ENCODE peak calls at places on chromosomes 13 and 19, in nine cellular contexts. One of them, this sample, is unnamed.

GRCh38 chr13:40368123-40368891 is 298.1 kb downstream of the FOXO1 start:
- DNase-seq in endothelial cell: no peak
- DNase-seq in psoas muscle: no peak
- DNase-seq in lung microvascular endothelial cell: no peak
- DNase-seq in fibroblast of the conjunctiva: no peak
- DNase-seq in stimulated activated CD4-positive, alpha-beta T cell treated with anti-CD3 and anti-CD28 coated beads, Interleukin-4, amount 100 ng/mL, for 24 hours: no peak
- DNase-seq in posterior cingulate gyrus: no peak
- DNase-seq in activated CD4-positive, alpha-beta T cell treated with anti-CD3 and anti-CD28 coated beads, Interleukin-2, amount 50 U/mL, for 1 hour: no peak
- DNase-seq in T-helper 22 cell: no peak
- DNase-seq in this sample: no peak

GRCh38 chr13:99995503-99996176 is 14.1 kb downstream of the ZIC2 start:
- DNase-seq in endothelial cell: no peak
- DNase-seq in psoas muscle: no peak
- DNase-seq in lung microvascular endothelial cell: no peak
- DNase-seq in fibroblast of the conjunctiva: no peak
- DNase-seq in stimulated activated CD4-positive, alpha-beta T cell treated with anti-CD3 and anti-CD28 coated beads, Interleukin-4, amount 100 ng/mL, for 24 hours: no peak
- DNase-seq in posterior cingulate gyrus: no peak
- DNase-seq in activated CD4-positive, alpha-beta T cell treated with anti-CD3 and anti-CD28 coated beads, Interleukin-2, amount 50 U/mL, for 1 hour: no peak
- DNase-seq in T-helper 22 cell: no peak
- DNase-seq in this sample: no peak

GRCh38 chr13:48210178-48210577 is 22.8 kb upstream of the ITM2B start:
- DNase-seq in endothelial cell: no peak
- DNase-seq in psoas muscle: no peak
- DNase-seq in lung microvascular endothelial cell: peak; percentile 32
- DNase-seq in fibroblast of the conjunctiva: no peak
- DNase-seq in stimulated activated CD4-positive, alpha-beta T cell treated with anti-CD3 and anti-CD28 coated beads, Interleukin-4, amount 100 ng/mL, for 24 hours: no peak
- DNase-seq in posterior cingulate gyrus: no peak
- DNase-seq in activated CD4-positive, alpha-beta T cell treated with anti-CD3 and anti-CD28 coated beads, Interleukin-2, amount 50 U/mL, for 1 hour: no peak
- DNase-seq in T-helper 22 cell: no peak
- DNase-seq in this sample: no peak

GRCh38 chr19:3142292-3142670 is 6.4 kb downstream of the GNA15 start:
- DNase-seq in endothelial cell: no peak
- DNase-seq in psoas muscle: no peak
- DNase-seq in lung microvascular endothelial cell: peak; percentile 90
- DNase-seq in fibroblast of the conjunctiva: peak; percentile 35
- DNase-seq in stimulated activated CD4-positive, alpha-beta T cell treated with anti-CD3 and anti-CD28 coated beads, Interleukin-4, amount 100 ng/mL, for 24 hours: peak; percentile 74
- DNase-seq in posterior cingulate gyrus: peak; percentile 43
- DNase-seq in activated CD4-positive, alpha-beta T cell treated with anti-CD3 and anti-CD28 coated beads, Interleukin-2, amount 50 U/mL, for 1 hour: no peak
- DNase-seq in T-helper 22 cell: peak; percentile 28
- DNase-seq in this sample: peak; percentile 66

GRCh38 chr19:2618611-2619010 is 83.9 kb downstream of the GNG7 start:
- DNase-seq in endothelial cell: no peak
- DNase-seq in psoas muscle: peak; percentile 60
- DNase-seq in lung microvascular endothelial cell: peak; percentile 59
- DNase-seq in fibroblast of the conjunctiva: no peak
- DNase-seq in stimulated activated CD4-positive, alpha-beta T cell treated with anti-CD3 and anti-CD28 coated beads, Interleukin-4, amount 100 ng/mL, for 24 hours: peak; percentile 85
- DNase-seq in posterior cingulate gyrus: no peak
- DNase-seq in activated CD4-positive, alpha-beta T cell treated with anti-CD3 and anti-CD28 coated beads, Interleukin-2, amount 50 U/mL, for 1 hour: peak; percentile 67
- DNase-seq in T-helper 22 cell: peak; percentile 49
- DNase-seq in this sample: peak; percentile 89

GRCh38 chr13:80654638-80655249 is 313.8 kb upstream of the SPRY2 start:
- DNase-seq in endothelial cell: no peak
- DNase-seq in psoas muscle: no peak
- DNase-seq in lung microvascular endothelial cell: no peak
- DNase-seq in fibroblast of the conjunctiva: no peak
- DNase-seq in stimulated activated CD4-positive, alpha-beta T cell treated with anti-CD3 and anti-CD28 coated beads, Interleukin-4, amount 100 ng/mL, for 24 hours: no peak
- DNase-seq in posterior cingulate gyrus: peak; percentile 77
- DNase-seq in activated CD4-positive, alpha-beta T cell treated with anti-CD3 and anti-CD28 coated beads, Interleukin-2, amount 50 U/mL, for 1 hour: no peak
- DNase-seq in T-helper 22 cell: no peak
- DNase-seq in this sample: no peak

GRCh38 chr13:73984949-73985691 is 149.1 kb downstream of the KLF12 start:
- DNase-seq in endothelial cell: no peak
- DNase-seq in psoas muscle: no peak
- DNase-seq in lung microvascular endothelial cell: no peak
- DNase-seq in fibroblast of the conjunctiva: no peak
- DNase-seq in stimulated activated CD4-positive, alpha-beta T cell treated with anti-CD3 and anti-CD28 coated beads, Interleukin-4, amount 100 ng/mL, for 24 hours: peak; percentile 83
- DNase-seq in posterior cingulate gyrus: no peak
- DNase-seq in activated CD4-positive, alpha-beta T cell treated with anti-CD3 and anti-CD28 coated beads, Interleukin-2, amount 50 U/mL, for 1 hour: peak; percentile 79
- DNase-seq in T-helper 22 cell: peak; percentile 68
- DNase-seq in this sample: peak; percentile 69

GRCh38 chr19:54882758-54883157 is 8.7 kb downstream of the FCAR start:
- DNase-seq in endothelial cell: no peak
- DNase-seq in psoas muscle: no peak
- DNase-seq in lung microvascular endothelial cell: no peak
- DNase-seq in fibroblast of the conjunctiva: no peak
- DNase-seq in stimulated activated CD4-positive, alpha-beta T cell treated with anti-CD3 and anti-CD28 coated beads, Interleukin-4, amount 100 ng/mL, for 24 hours: no peak
- DNase-seq in posterior cingulate gyrus: no peak
- DNase-seq in activated CD4-positive, alpha-beta T cell treated with anti-CD3 and anti-CD28 coated beads, Interleukin-2, amount 50 U/mL, for 1 hour: no peak
- DNase-seq in T-helper 22 cell: no peak
- DNase-seq in this sample: no peak

GRCh38 chr19:1945899-1946298 is 4.9 kb downstream of the CSNK1G2 start:
- DNase-seq in endothelial cell: peak; percentile 72
- DNase-seq in psoas muscle: peak; percentile 49
- DNase-seq in lung microvascular endothelial cell: peak; percentile 23
- DNase-seq in fibroblast of the conjunctiva: no peak
- DNase-seq in stimulated activated CD4-positive, alpha-beta T cell treated with anti-CD3 and anti-CD28 coated beads, Interleukin-4, amount 100 ng/mL, for 24 hours: peak; percentile 32
- DNase-seq in posterior cingulate gyrus: peak; percentile 84
- DNase-seq in activated CD4-positive, alpha-beta T cell treated with anti-CD3 and anti-CD28 coated beads, Interleukin-2, amount 50 U/mL, for 1 hour: no peak
- DNase-seq in T-helper 22 cell: no peak
- DNase-seq in this sample: peak; percentile 44

GRCh38 chr19:39192846-39193245 is 3.9 kb upstream of the NCCRP1 start:
- DNase-seq in endothelial cell: no peak
- DNase-seq in psoas muscle: no peak
- DNase-seq in lung microvascular endothelial cell: no peak
- DNase-seq in fibroblast of the conjunctiva: no peak
- DNase-seq in stimulated activated CD4-positive, alpha-beta T cell treated with anti-CD3 and anti-CD28 coated beads, Interleukin-4, amount 100 ng/mL, for 24 hours: no peak
- DNase-seq in posterior cingulate gyrus: no peak
- DNase-seq in activated CD4-positive, alpha-beta T cell treated with anti-CD3 and anti-CD28 coated beads, Interleukin-2, amount 50 U/mL, for 1 hour: no peak
- DNase-seq in T-helper 22 cell: no peak
- DNase-seq in this sample: no peak

GRCh38 chr13:111915104-111915551 is 151.8 kb upstream of the SOX1 start:
- DNase-seq in endothelial cell: no peak
- DNase-seq in psoas muscle: no peak
- DNase-seq in lung microvascular endothelial cell: no peak
- DNase-seq in fibroblast of the conjunctiva: no peak
- DNase-seq in stimulated activated CD4-positive, alpha-beta T cell treated with anti-CD3 and anti-CD28 coated beads, Interleukin-4, amount 100 ng/mL, for 24 hours: no peak
- DNase-seq in posterior cingulate gyrus: peak; percentile 70
- DNase-seq in activated CD4-positive, alpha-beta T cell treated with anti-CD3 and anti-CD28 coated beads, Interleukin-2, amount 50 U/mL, for 1 hour: no peak
- DNase-seq in T-helper 22 cell: no peak
- DNase-seq in this sample: no peak

GRCh38 chr13:98019186-98019585 is 65.7 kb downstream of the IPO5 start:
- DNase-seq in endothelial cell: no peak
- DNase-seq in psoas muscle: no peak
- DNase-seq in lung microvascular endothelial cell: no peak
- DNase-seq in fibroblast of the conjunctiva: no peak
- DNase-seq in stimulated activated CD4-positive, alpha-beta T cell treated with anti-CD3 and anti-CD28 coated beads, Interleukin-4, amount 100 ng/mL, for 24 hours: no peak
- DNase-seq in posterior cingulate gyrus: no peak
- DNase-seq in activated CD4-positive, alpha-beta T cell treated with anti-CD3 and anti-CD28 coated beads, Interleukin-2, amount 50 U/mL, for 1 hour: no peak
- DNase-seq in T-helper 22 cell: no peak
- DNase-seq in this sample: no peak

GRCh38 chr13:44013666-44014291 is 134.1 kb downstream of the LACC1 start:
- DNase-seq in endothelial cell: no peak
- DNase-seq in psoas muscle: no peak
- DNase-seq in lung microvascular endothelial cell: peak; percentile 90
- DNase-seq in fibroblast of the conjunctiva: peak; percentile 22
- DNase-seq in stimulated activated CD4-positive, alpha-beta T cell treated with anti-CD3 and anti-CD28 coated beads, Interleukin-4, amount 100 ng/mL, for 24 hours: no peak
- DNase-seq in posterior cingulate gyrus: no peak
- DNase-seq in activated CD4-positive, alpha-beta T cell treated with anti-CD3 and anti-CD28 coated beads, Interleukin-2, amount 50 U/mL, for 1 hour: no peak
- DNase-seq in T-helper 22 cell: no peak
- DNase-seq in this sample: no peak

GRCh38 chr13:20182231-20182846 is 10.4 kb downstream of the GJB2 start:
- DNase-seq in endothelial cell: peak; percentile 61
- DNase-seq in psoas muscle: no peak
- DNase-seq in lung microvascular endothelial cell: peak; percentile 81
- DNase-seq in fibroblast of the conjunctiva: peak; percentile 66
- DNase-seq in stimulated activated CD4-positive, alpha-beta T cell treated with anti-CD3 and anti-CD28 coated beads, Interleukin-4, amount 100 ng/mL, for 24 hours: peak; percentile 62
- DNase-seq in posterior cingulate gyrus: no peak
- DNase-seq in activated CD4-positive, alpha-beta T cell treated with anti-CD3 and anti-CD28 coated beads, Interleukin-2, amount 50 U/mL, for 1 hour: peak; percentile 35
- DNase-seq in T-helper 22 cell: no peak
- DNase-seq in this sample: peak; percentile 36

GRCh38 chr13:96780105-96780504 is 214.2 kb downstream of the OXGR1 start:
- DNase-seq in endothelial cell: no peak
- DNase-seq in psoas muscle: no peak
- DNase-seq in lung microvascular endothelial cell: no peak
- DNase-seq in fibroblast of the conjunctiva: peak; percentile 38
- DNase-seq in stimulated activated CD4-positive, alpha-beta T cell treated with anti-CD3 and anti-CD28 coated beads, Interleukin-4, amount 100 ng/mL, for 24 hours: no peak
- DNase-seq in posterior cingulate gyrus: no peak
- DNase-seq in activated CD4-positive, alpha-beta T cell treated with anti-CD3 and anti-CD28 coated beads, Interleukin-2, amount 50 U/mL, for 1 hour: no peak
- DNase-seq in T-helper 22 cell: no peak
- DNase-seq in this sample: no peak

GRCh38 chr19:4851551-4852290 is 15.7 kb downstream of the PLIN3 start:
- DNase-seq in endothelial cell: peak; percentile 84
- DNase-seq in psoas muscle: peak; percentile 79
- DNase-seq in lung microvascular endothelial cell: peak; percentile 37
- DNase-seq in fibroblast of the conjunctiva: no peak
- DNase-seq in stimulated activated CD4-positive, alpha-beta T cell treated with anti-CD3 and anti-CD28 coated beads, Interleukin-4, amount 100 ng/mL, for 24 hours: peak; percentile 83
- DNase-seq in posterior cingulate gyrus: peak; percentile 92
- DNase-seq in activated CD4-positive, alpha-beta T cell treated with anti-CD3 and anti-CD28 coated beads, Interleukin-2, amount 50 U/mL, for 1 hour: peak; percentile 77
- DNase-seq in T-helper 22 cell: peak; percentile 51
- DNase-seq in this sample: peak; percentile 85

GRCh38 chr19:14070268-14071050 is 2.1 kb upstream of the MISP3 start:
- DNase-seq in endothelial cell: no peak
- DNase-seq in psoas muscle: no peak
- DNase-seq in lung microvascular endothelial cell: no peak
- DNase-seq in fibroblast of the conjunctiva: no peak
- DNase-seq in stimulated activated CD4-positive, alpha-beta T cell treated with anti-CD3 and anti-CD28 coated beads, Interleukin-4, amount 100 ng/mL, for 24 hours: no peak
- DNase-seq in posterior cingulate gyrus: no peak
- DNase-seq in activated CD4-positive, alpha-beta T cell treated with anti-CD3 and anti-CD28 coated beads, Interleukin-2, amount 50 U/mL, for 1 hour: no peak
- DNase-seq in T-helper 22 cell: no peak
- DNase-seq in this sample: no peak

GRCh38 chr13:25881946-25882574 is 169.8 kb downstream of the SHISA2 start:
- DNase-seq in endothelial cell: no peak
- DNase-seq in psoas muscle: no peak
- DNase-seq in lung microvascular endothelial cell: no peak
- DNase-seq in fibroblast of the conjunctiva: peak; percentile 34
- DNase-seq in stimulated activated CD4-positive, alpha-beta T cell treated with anti-CD3 and anti-CD28 coated beads, Interleukin-4, amount 100 ng/mL, for 24 hours: no peak
- DNase-seq in posterior cingulate gyrus: no peak
- DNase-seq in activated CD4-positive, alpha-beta T cell treated with anti-CD3 and anti-CD28 coated beads, Interleukin-2, amount 50 U/mL, for 1 hour: no peak
- DNase-seq in T-helper 22 cell: no peak
- DNase-seq in this sample: no peak

GRCh38 chr13:109144693-109145437 is 515.5 kb downstream of the MYO16 start:
- DNase-seq in endothelial cell: no peak
- DNase-seq in psoas muscle: no peak
- DNase-seq in lung microvascular endothelial cell: no peak
- DNase-seq in fibroblast of the conjunctiva: no peak
- DNase-seq in stimulated activated CD4-positive, alpha-beta T cell treated with anti-CD3 and anti-CD28 coated beads, Interleukin-4, amount 100 ng/mL, for 24 hours: no peak
- DNase-seq in posterior cingulate gyrus: no peak
- DNase-seq in activated CD4-positive, alpha-beta T cell treated with anti-CD3 and anti-CD28 coated beads, Interleukin-2, amount 50 U/mL, for 1 hour: no peak
- DNase-seq in T-helper 22 cell: no peak
- DNase-seq in this sample: no peak

GRCh38 chr13:111216166-111216960 is 101.3 kb downstream of the ARHGEF7 start:
- DNase-seq in endothelial cell: no peak
- DNase-seq in psoas muscle: peak; percentile 43
- DNase-seq in lung microvascular endothelial cell: peak; percentile 36
- DNase-seq in fibroblast of the conjunctiva: no peak
- DNase-seq in stimulated activated CD4-positive, alpha-beta T cell treated with anti-CD3 and anti-CD28 coated beads, Interleukin-4, amount 100 ng/mL, for 24 hours: peak; percentile 44
- DNase-seq in posterior cingulate gyrus: no peak
- DNase-seq in activated CD4-positive, alpha-beta T cell treated with anti-CD3 and anti-CD28 coated beads, Interleukin-2, amount 50 U/mL, for 1 hour: peak; percentile 45
- DNase-seq in T-helper 22 cell: no peak
- DNase-seq in this sample: peak; percentile 54

GRCh38 chr19:12838182-12838890 is at the start of gene MAST1:
- DNase-seq in endothelial cell: peak; percentile 68
- DNase-seq in psoas muscle: peak; percentile 24
- DNase-seq in lung microvascular endothelial cell: peak; percentile 22
- DNase-seq in fibroblast of the conjunctiva: no peak
- DNase-seq in stimulated activated CD4-positive, alpha-beta T cell treated with anti-CD3 and anti-CD28 coated beads, Interleukin-4, amount 100 ng/mL, for 24 hours: peak; percentile 34
- DNase-seq in posterior cingulate gyrus: peak; percentile 90
- DNase-seq in activated CD4-positive, alpha-beta T cell treated with anti-CD3 and anti-CD28 coated beads, Interleukin-2, amount 50 U/mL, for 1 hour: peak; percentile 50
- DNase-seq in T-helper 22 cell: no peak
- DNase-seq in this sample: peak; percentile 73

GRCh38 chr13:101181076-101181685 is 235.1 kb downstream of the NALCN start:
- DNase-seq in endothelial cell: no peak
- DNase-seq in psoas muscle: no peak
- DNase-seq in lung microvascular endothelial cell: no peak
- DNase-seq in fibroblast of the conjunctiva: no peak
- DNase-seq in stimulated activated CD4-positive, alpha-beta T cell treated with anti-CD3 and anti-CD28 coated beads, Interleukin-4, amount 100 ng/mL, for 24 hours: no peak
- DNase-seq in posterior cingulate gyrus: no peak
- DNase-seq in activated CD4-positive, alpha-beta T cell treated with anti-CD3 and anti-CD28 coated beads, Interleukin-2, amount 50 U/mL, for 1 hour: no peak
- DNase-seq in T-helper 22 cell: no peak
- DNase-seq in this sample: no peak

GRCh38 chr13:81184556-81185265 is 843.8 kb upstream of the SPRY2 start:
- DNase-seq in endothelial cell: no peak
- DNase-seq in psoas muscle: no peak
- DNase-seq in lung microvascular endothelial cell: peak; percentile 29
- DNase-seq in fibroblast of the conjunctiva: no peak
- DNase-seq in stimulated activated CD4-positive, alpha-beta T cell treated with anti-CD3 and anti-CD28 coated beads, Interleukin-4, amount 100 ng/mL, for 24 hours: no peak
- DNase-seq in posterior cingulate gyrus: no peak
- DNase-seq in activated CD4-positive, alpha-beta T cell treated with anti-CD3 and anti-CD28 coated beads, Interleukin-2, amount 50 U/mL, for 1 hour: no peak
- DNase-seq in T-helper 22 cell: no peak
- DNase-seq in this sample: no peak

GRCh38 chr13:30998548-30999140 is 66.2 kb downstream of the TEX26 start:
- DNase-seq in endothelial cell: no peak
- DNase-seq in psoas muscle: no peak
- DNase-seq in lung microvascular endothelial cell: peak; percentile 8
- DNase-seq in fibroblast of the conjunctiva: peak; percentile 56
- DNase-seq in stimulated activated CD4-positive, alpha-beta T cell treated with anti-CD3 and anti-CD28 coated beads, Interleukin-4, amount 100 ng/mL, for 24 hours: no peak
- DNase-seq in posterior cingulate gyrus: peak; percentile 87
- DNase-seq in activated CD4-positive, alpha-beta T cell treated with anti-CD3 and anti-CD28 coated beads, Interleukin-2, amount 50 U/mL, for 1 hour: no peak
- DNase-seq in T-helper 22 cell: no peak
- DNase-seq in this sample: no peak

GRCh38 chr19:4380254-4380727 is 20.1 kb downstream of the SH3GL1 start:
- DNase-seq in endothelial cell: no peak
- DNase-seq in psoas muscle: peak; percentile 54
- DNase-seq in lung microvascular endothelial cell: peak; percentile 38
- DNase-seq in fibroblast of the conjunctiva: no peak
- DNase-seq in stimulated activated CD4-positive, alpha-beta T cell treated with anti-CD3 and anti-CD28 coated beads, Interleukin-4, amount 100 ng/mL, for 24 hours: peak; percentile 32
- DNase-seq in posterior cingulate gyrus: no peak
- DNase-seq in activated CD4-positive, alpha-beta T cell treated with anti-CD3 and anti-CD28 coated beads, Interleukin-2, amount 50 U/mL, for 1 hour: peak; percentile 65
- DNase-seq in T-helper 22 cell: peak; percentile 54
- DNase-seq in this sample: peak; percentile 61

GRCh38 chr13:28650284-28650683 is 8.6 kb upstream of the POMP start:
- DNase-seq in endothelial cell: no peak
- DNase-seq in psoas muscle: no peak
- DNase-seq in lung microvascular endothelial cell: peak; percentile 32
- DNase-seq in fibroblast of the conjunctiva: no peak
- DNase-seq in stimulated activated CD4-positive, alpha-beta T cell treated with anti-CD3 and anti-CD28 coated beads, Interleukin-4, amount 100 ng/mL, for 24 hours: no peak
- DNase-seq in posterior cingulate gyrus: no peak
- DNase-seq in activated CD4-positive, alpha-beta T cell treated with anti-CD3 and anti-CD28 coated beads, Interleukin-2, amount 50 U/mL, for 1 hour: no peak
- DNase-seq in T-helper 22 cell: no peak
- DNase-seq in this sample: no peak

GRCh38 chr13:112333756-112334543 is 42.2 kb upstream of the SPACA7 start:
- DNase-seq in endothelial cell: no peak
- DNase-seq in psoas muscle: no peak
- DNase-seq in lung microvascular endothelial cell: no peak
- DNase-seq in fibroblast of the conjunctiva: no peak
- DNase-seq in stimulated activated CD4-positive, alpha-beta T cell treated with anti-CD3 and anti-CD28 coated beads, Interleukin-4, amount 100 ng/mL, for 24 hours: no peak
- DNase-seq in posterior cingulate gyrus: peak; percentile 59
- DNase-seq in activated CD4-positive, alpha-beta T cell treated with anti-CD3 and anti-CD28 coated beads, Interleukin-2, amount 50 U/mL, for 1 hour: no peak
- DNase-seq in T-helper 22 cell: no peak
- DNase-seq in this sample: no peak

GRCh38 chr19:29579308-29579910 is 26.7 kb upstream of the POP4 start:
- DNase-seq in endothelial cell: no peak
- DNase-seq in psoas muscle: no peak
- DNase-seq in lung microvascular endothelial cell: no peak
- DNase-seq in fibroblast of the conjunctiva: no peak
- DNase-seq in stimulated activated CD4-positive, alpha-beta T cell treated with anti-CD3 and anti-CD28 coated beads, Interleukin-4, amount 100 ng/mL, for 24 hours: no peak
- DNase-seq in posterior cingulate gyrus: no peak
- DNase-seq in activated CD4-positive, alpha-beta T cell treated with anti-CD3 and anti-CD28 coated beads, Interleukin-2, amount 50 U/mL, for 1 hour: no peak
- DNase-seq in T-helper 22 cell: no peak
- DNase-seq in this sample: no peak

GRCh38 chr13:92716749-92717148 is 509.9 kb upstream of the GPC6 start:
- DNase-seq in endothelial cell: no peak
- DNase-seq in psoas muscle: no peak
- DNase-seq in lung microvascular endothelial cell: no peak
- DNase-seq in fibroblast of the conjunctiva: peak; percentile 14
- DNase-seq in stimulated activated CD4-positive, alpha-beta T cell treated with anti-CD3 and anti-CD28 coated beads, Interleukin-4, amount 100 ng/mL, for 24 hours: no peak
- DNase-seq in posterior cingulate gyrus: no peak
- DNase-seq in activated CD4-positive, alpha-beta T cell treated with anti-CD3 and anti-CD28 coated beads, Interleukin-2, amount 50 U/mL, for 1 hour: no peak
- DNase-seq in T-helper 22 cell: no peak
- DNase-seq in this sample: no peak

GRCh38 chr19:7652061-7652641 is 15.2 kb downstream of the STXBP2 start:
- DNase-seq in endothelial cell: peak; percentile 87
- DNase-seq in psoas muscle: peak; percentile 83
- DNase-seq in lung microvascular endothelial cell: peak; percentile 59
- DNase-seq in fibroblast of the conjunctiva: peak; percentile 67
- DNase-seq in stimulated activated CD4-positive, alpha-beta T cell treated with anti-CD3 and anti-CD28 coated beads, Interleukin-4, amount 100 ng/mL, for 24 hours: peak; percentile 87
- DNase-seq in posterior cingulate gyrus: peak; percentile 92
- DNase-seq in activated CD4-positive, alpha-beta T cell treated with anti-CD3 and anti-CD28 coated beads, Interleukin-2, amount 50 U/mL, for 1 hour: peak; percentile 87
- DNase-seq in T-helper 22 cell: peak; percentile 70
- DNase-seq in this sample: peak; percentile 88

GRCh38 chr19:55014714-55015113 is 23.4 kb downstream of the GP6 start:
- DNase-seq in endothelial cell: no peak
- DNase-seq in psoas muscle: no peak
- DNase-seq in lung microvascular endothelial cell: peak; percentile 7
- DNase-seq in fibroblast of the conjunctiva: no peak
- DNase-seq in stimulated activated CD4-positive, alpha-beta T cell treated with anti-CD3 and anti-CD28 coated beads, Interleukin-4, amount 100 ng/mL, for 24 hours: no peak
- DNase-seq in posterior cingulate gyrus: no peak
- DNase-seq in activated CD4-positive, alpha-beta T cell treated with anti-CD3 and anti-CD28 coated beads, Interleukin-2, amount 50 U/mL, for 1 hour: no peak
- DNase-seq in T-helper 22 cell: no peak
- DNase-seq in this sample: no peak